ENCODE peak calls at places on chromosome 10, in five cellular contexts. B, U, K, E and F are unnamed samples.

GRCh38 chr10:114855776-114856543 is 34.4 kb downstream of the FHIP2A start:
- DNase-seq in B (no peak), U (no peak), K (no peak), E (peak), F (no peak)

GRCh38 chr10:130742936-130743675 is 568.4 kb downstream of the TCERG1L start:
- DNase-seq in B (peak), U (no peak), K (no peak), E (no peak), F (no peak)

GRCh38 chr10:71461917-71462641 is 65.4 kb downstream of the CDH23 start:
- DNase-seq in B (no peak), U (no peak), K (no peak), E (no peak), F (no peak)

GRCh38 chr10:29465384-29465783 is 169.4 kb downstream of the SVIL start:
- DNase-seq in B (no peak), U (no peak), K (no peak), E (no peak), F (no peak)

GRCh38 chr10:7515549-7515948 is 104.7 kb upstream of the SFMBT2 start:
- DNase-seq in B (no peak), U (no peak), K (no peak), E (no peak), F (peak)

GRCh38 chr10:115171392-115171960 is 78.3 kb downstream of the ATRNL1 start:
- DNase-seq in B (no peak), U (no peak), K (peak), E (peak), F (peak)

GRCh38 chr10:27948191-27948590 is 50.7 kb downstream of the ODAD2 start:
- DNase-seq in B (no peak), U (no peak), K (no peak), E (no peak), F (no peak)

GRCh38 chr10:132410779-132411532 is 14.0 kb downstream of the PWWP2B start:
- DNase-seq in B (no peak), U (no peak), K (peak), E (no peak), F (no peak)

GRCh38 chr10:46250898-46251856 is 35.6 kb upstream of the ANTXRL start:
- DNase-seq in B (peak), U (no peak), K (no peak), E (no peak), F (no peak)

GRCh38 chr10:84140036-84140379 is 699 bp downstream of the GHITM start:
- DNase-seq in B (no peak), U (no peak), K (peak), E (no peak), F (no peak)

GRCh38 chr10:60978287-60979115 is 34.5 kb upstream of the RHOBTB1 start:
- DNase-seq in B (no peak), U (no peak), K (no peak), E (peak), F (no peak)

GRCh38 chr10:12844796-12845524 is 156.6 kb downstream of the CCDC3 start:
- DNase-seq in B (peak), U (peak), K (peak), E (peak), F (no peak)

GRCh38 chr10:88557659-88558058 is 25.5 kb downstream of the RNLS start:
- DNase-seq in B (no peak), U (no peak), K (no peak), E (no peak), F (no peak)

GRCh38 chr10:114646426-114646825 is 11.6 kb downstream of the ABLIM1 start:
- DNase-seq in B (no peak), U (no peak), K (no peak), E (no peak), F (no peak)

DNA sequence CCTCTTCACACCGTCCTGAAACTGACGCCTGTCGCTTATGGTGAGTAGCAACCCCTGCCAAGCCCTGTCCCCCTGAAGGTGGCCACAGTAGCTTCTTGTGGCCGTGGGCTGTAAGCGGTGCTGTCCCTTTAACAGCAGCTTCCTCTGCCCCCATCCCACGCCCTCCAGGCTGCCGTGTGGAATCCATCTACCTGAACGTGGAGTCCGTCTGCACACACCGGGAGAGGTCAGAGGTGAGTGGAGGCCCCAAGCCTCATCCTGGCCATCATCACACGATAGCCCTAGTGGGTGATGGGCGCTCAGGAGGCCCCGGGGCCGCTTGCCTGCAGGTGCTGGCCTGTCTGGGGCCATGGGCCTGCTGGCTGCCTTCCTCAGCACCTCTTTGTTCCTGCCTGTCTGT is 21.2 kb downstream of the PFKFB3 start:
- DNase-seq in B (no peak), U (no peak), K (peak), E (no peak), F (no peak)
- H3K27ac ChIP-seq in B (no peak), U (no peak), K (peak), E (no peak), F (no peak)

GRCh38 chr10:78763651-78764395 is 304.9 kb upstream of the ZMIZ1 start:
- DNase-seq in B (peak), U (no peak), K (no peak), E (no peak), F (no peak)
- TF ChIP-seq POLR2AphosphoS5 in B (no peak), U (no peak), K (no peak), E (no peak), F (no peak)

GRCh38 chr10:53406532-53406931 is 633.9 kb upstream of the MBL2 start:
- DNase-seq in B (no peak), U (no peak), K (no peak), E (peak), F (no peak)
- H3K27ac ChIP-seq in B (no peak), U (no peak), K (no peak), E (no peak), F (no peak)

GRCh38 chr10:35306852-35307251 is 29.5 kb upstream of the CCNY start:
- DNase-seq in B (no peak), U (no peak), K (peak), E (no peak), F (no peak)

GRCh38 chr10:35308809-35309208 is 27.5 kb upstream of the CCNY start:
- DNase-seq in B (no peak), U (no peak), K (no peak), E (no peak), F (no peak)

GRCh38 chr10:35304649-35305048 is 31.7 kb upstream of the CCNY start:
- DNase-seq in B (no peak), U (no peak), K (no peak), E (no peak), F (no peak)

DNA sequence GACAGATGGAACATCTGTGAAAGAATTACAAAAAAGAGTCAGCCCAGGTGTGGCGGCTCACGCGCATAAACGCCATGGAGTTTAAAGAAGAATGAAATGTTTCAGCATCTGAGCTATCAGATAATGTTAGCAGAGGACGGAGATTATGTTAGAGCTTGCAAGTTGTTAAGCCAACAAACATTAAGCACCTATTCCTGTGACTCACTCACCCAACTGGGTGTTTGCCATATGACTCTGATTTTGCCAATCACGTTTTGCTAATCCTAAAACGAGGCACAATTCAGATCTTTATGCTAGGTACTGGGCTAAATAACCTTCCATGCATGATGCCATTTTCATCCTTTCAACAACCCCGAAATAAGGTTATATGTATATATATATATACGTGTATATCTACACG is 29.0 kb upstream of the CCNY start:
- DNase-seq in B (no peak), U (peak), K (no peak), E (no peak), F (no peak)
- TF ChIP-seq POLR2AphosphoS5 in B (no peak), U (no peak), K (no peak), E (no peak), F (no peak)

GRCh38 chr10:17073720-17074547 is 55.7 kb downstream of the CUBN start:
- DNase-seq in B (no peak), U (no peak), K (no peak), E (no peak), F (no peak)

GRCh38 chr10:17074548-17074860 is 55.1 kb downstream of the CUBN start:
- DNase-seq in B (no peak), U (no peak), K (no peak), E (no peak), F (no peak)

GRCh38 chr10:17075975-17076374 is 53.6 kb downstream of the CUBN start:
- DNase-seq in B (no peak), U (no peak), K (no peak), E (no peak), F (no peak)

GRCh38 chr10:17076626-17077025 is 53.0 kb downstream of the CUBN start:
- DNase-seq in B (no peak), U (no peak), K (no peak), E (peak), F (no peak)

DNA sequence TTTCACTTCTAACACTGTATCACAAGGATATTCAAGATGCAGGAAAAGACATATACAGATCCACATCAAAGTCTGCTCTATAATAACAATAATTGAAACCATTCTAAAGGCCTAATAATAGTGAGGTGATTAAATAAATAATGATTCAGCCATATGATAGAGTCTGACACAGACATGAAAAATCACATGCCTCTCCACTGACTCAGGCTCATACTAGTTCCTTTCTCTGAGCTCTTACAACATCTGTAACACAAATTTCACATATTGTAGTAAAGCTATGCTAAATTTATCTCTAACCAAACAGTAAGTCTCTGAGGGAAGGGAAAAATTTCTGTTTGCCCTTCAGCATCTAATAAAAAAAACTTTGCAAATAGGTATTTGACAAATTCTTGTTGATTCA is 54.1 kb downstream of the CUBN start:
- DNase-seq in B (no peak), U (peak), K (no peak), E (peak), F (no peak)
- H3K27ac ChIP-seq in B (peak), U (peak), K (peak), E (peak), F (peak)

GRCh38 chr10:58641095-58641531 is 128.4 kb downstream of the BICC1 start:
- DNase-seq in B (no peak), U (no peak), K (peak), E (no peak), F (no peak)
- TF ChIP-seq POLR2AphosphoS5 in B (no peak), U (no peak), K (peak), E (no peak), F (no peak)

DNA sequence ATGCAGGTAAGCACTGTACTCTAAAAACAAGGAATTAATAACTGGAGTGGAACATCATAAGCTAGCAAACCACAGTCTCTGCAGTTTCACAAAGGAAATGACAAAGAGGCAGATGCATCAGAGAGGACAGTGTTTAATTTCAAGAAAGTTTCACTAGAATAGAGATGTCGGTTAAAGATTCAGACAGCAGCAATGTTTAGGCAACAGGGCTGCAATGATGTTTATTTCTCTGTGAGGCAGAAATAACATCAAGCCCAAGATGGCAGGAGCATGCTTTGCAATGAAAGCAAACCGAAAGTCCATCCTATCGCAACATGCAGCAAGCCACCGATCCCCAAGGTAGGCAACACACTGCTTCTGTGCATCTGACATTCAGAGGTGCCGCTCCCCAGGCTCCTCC is 81.8 kb downstream of the FGFR2 start:
- DNase-seq in B (no peak), U (no peak), K (no peak), E (no peak), F (no peak)
- H3K27ac ChIP-seq in B (no peak), U (no peak), K (no peak), E (no peak), F (no peak)